ENCODE peak calls at places on chromosomes 13 and 19, in seven cellular contexts. W, J, H, G, Z, A and M are unnamed samples.

GRCh38 chr13:33228645-33229445 is 56.7 kb downstream of the STARD13 start:
- DNase-seq in A (no peak), Z (no peak), J (peak), H (no peak), W (peak), G (no peak), M (no peak)

GRCh38 chr13:19818223-19818842 is 35.6 kb upstream of the PSPC1 start:
- DNase-seq in H (no peak), G (no peak), J (no peak), W (no peak), A (peak), Z (peak), M (peak)

GRCh38 chr19:2089001-2089711 is 7.0 kb downstream of the MOB3A start:
- DNase-seq in G (no peak), Z (no peak), A (no peak), W (no peak), H (no peak), J (peak), M (peak)

GRCh38 chr13:74073231-74073630 is 61.0 kb downstream of the KLF12 start:
- DNase-seq in H (no peak), A (no peak), W (no peak), Z (no peak), G (no peak), J (no peak), M (no peak)

GRCh38 chr13:44857736-44858135 is 131.5 kb downstream of the NUFIP1 start:
- DNase-seq in W (no peak), A (no peak), G (no peak), J (no peak), H (no peak), Z (no peak), M (no peak)

GRCh38 chr19:54792814-54793213 is 10.6 kb upstream of the KIR2DL4 start:
- DNase-seq in A (no peak), J (no peak), W (no peak), G (no peak), Z (no peak), H (no peak), M (no peak)

GRCh38 chr13:23796546-23796945 is 92.7 kb downstream of the MIPEP start:
- DNase-seq in G (no peak), A (no peak), J (no peak), Z (no peak), W (peak), H (no peak), M (no peak)

GRCh38 chr19:19111967-19112580 is 26.2 kb downstream of the TMEM161A start:
- DNase-seq in A (no peak), Z (no peak), G (no peak), H (no peak), W (no peak), J (no peak), M (no peak)

GRCh38 chr13:27298849-27299248 is 28.2 kb downstream of the RASL11A start:
- DNase-seq in H (no peak), G (no peak), W (no peak), Z (no peak), A (no peak), J (no peak), M (no peak)

GRCh38 chr19:48061401-48062344 is 17.8 kb upstream of the CABP5 start:
- DNase-seq in G (no peak), H (no peak), W (no peak), A (no peak), Z (no peak), J (no peak), M (peak)